ENCODE peak calls at places on chromosome 7, in six cellular contexts. One of them, this sample, is unnamed.

GRCh38 chr7:106329971-106330733 is 45.4 kb upstream of the NAMPT start:
- DNase-seq in brain microvascular endothelial cell: peak; percentile 65
- DNase-seq in upper lobe of right lung: no peak
- DNase-seq in CD8-positive, alpha-beta T cell: no peak
- DNase-seq in ovary: no peak
- DNase-seq in GM06990: no peak
- DNase-seq in this sample: peak; percentile 50

GRCh38 chr7:116777613-116778380 is 84.6 kb upstream of the CAPZA2 start:
- DNase-seq in ovary: no peak
- DNase-seq in upper lobe of right lung: no peak
- DNase-seq in CD8-positive, alpha-beta T cell: no peak
- DNase-seq in brain microvascular endothelial cell: no peak
- DNase-seq in GM06990: no peak
- DNase-seq in this sample: peak; percentile 58

GRCh38 chr7:94133460-94133859 is 129.3 kb upstream of the BET1 start:
- DNase-seq in GM06990: no peak
- DNase-seq in ovary: peak; percentile 8
- DNase-seq in upper lobe of right lung: no peak
- DNase-seq in brain microvascular endothelial cell: no peak
- DNase-seq in CD8-positive, alpha-beta T cell: no peak
- DNase-seq in this sample: no peak

GRCh38 chr7:99004216-99004615 is 125.9 kb downstream of the TRRAP start:
- DNase-seq in upper lobe of right lung: peak; percentile 71
- DNase-seq in CD8-positive, alpha-beta T cell: no peak
- DNase-seq in brain microvascular endothelial cell: no peak
- DNase-seq in GM06990: no peak
- DNase-seq in ovary: no peak
- DNase-seq in this sample: no peak

GRCh38 chr7:87013841-87014191 is 45.6 kb downstream of the ELAPOR2 start:
- DNase-seq in CD8-positive, alpha-beta T cell: no peak
- DNase-seq in ovary: no peak
- DNase-seq in brain microvascular endothelial cell: no peak
- DNase-seq in GM06990: no peak
- DNase-seq in upper lobe of right lung: no peak
- DNase-seq in this sample: no peak

GRCh38 chr7:69664433-69664832 is 66.2 kb downstream of the AUTS2 start:
- DNase-seq in GM06990: no peak
- DNase-seq in ovary: no peak
- DNase-seq in CD8-positive, alpha-beta T cell: no peak
- DNase-seq in upper lobe of right lung: no peak
- DNase-seq in brain microvascular endothelial cell: no peak
- DNase-seq in this sample: no peak

GRCh38 chr7:142960955-142961512 is 1.1 kb downstream of the KEL start:
- DNase-seq in CD8-positive, alpha-beta T cell: no peak
- DNase-seq in upper lobe of right lung: no peak
- DNase-seq in brain microvascular endothelial cell: no peak
- DNase-seq in ovary: no peak
- DNase-seq in GM06990: no peak
- DNase-seq in this sample: no peak

GRCh38 chr7:102182016-102182415 is 104.7 kb upstream of the SH2B2 start:
- DNase-seq in GM06990: no peak
- DNase-seq in ovary: no peak
- DNase-seq in brain microvascular endothelial cell: no peak
- DNase-seq in CD8-positive, alpha-beta T cell: no peak
- DNase-seq in upper lobe of right lung: no peak
- DNase-seq in this sample: no peak

GRCh38 chr7:111098011-111098925 is 7.3 kb downstream of the LRRN3 start:
- DNase-seq in GM06990: no peak
- DNase-seq in upper lobe of right lung: no peak
- DNase-seq in CD8-positive, alpha-beta T cell: peak; percentile 62
- DNase-seq in brain microvascular endothelial cell: peak; percentile 58
- DNase-seq in ovary: no peak
- DNase-seq in this sample: no peak

GRCh38 chr7:79124331-79124730 is 329.1 kb downstream of the MAGI2 start:
- DNase-seq in brain microvascular endothelial cell: no peak
- DNase-seq in CD8-positive, alpha-beta T cell: no peak
- DNase-seq in GM06990: no peak
- DNase-seq in ovary: no peak
- DNase-seq in upper lobe of right lung: no peak
- DNase-seq in this sample: no peak

GRCh38 chr7:38105874-38106483 is 72.1 kb upstream of the STARD3NL start:
- DNase-seq in CD8-positive, alpha-beta T cell: peak; percentile 14
- DNase-seq in upper lobe of right lung: no peak
- DNase-seq in GM06990: peak; percentile 5
- DNase-seq in ovary: no peak
- DNase-seq in brain microvascular endothelial cell: peak; percentile 20
- DNase-seq in this sample: no peak

GRCh38 chr7:45885264-45885882 is 2.9 kb upstream of the IGFBP1 start:
- DNase-seq in GM06990: no peak
- DNase-seq in brain microvascular endothelial cell: no peak
- DNase-seq in CD8-positive, alpha-beta T cell: no peak
- DNase-seq in ovary: no peak
- DNase-seq in upper lobe of right lung: no peak
- DNase-seq in this sample: no peak

GRCh38 chr7:79137942-79138341 is 315.5 kb downstream of the MAGI2 start:
- DNase-seq in ovary: no peak
- DNase-seq in CD8-positive, alpha-beta T cell: no peak
- DNase-seq in brain microvascular endothelial cell: peak; percentile 64
- DNase-seq in GM06990: no peak
- DNase-seq in upper lobe of right lung: no peak
- DNase-seq in this sample: peak; percentile 53

GRCh38 chr7:81770823-81771222 is 976 bp upstream of the HGF start:
- DNase-seq in CD8-positive, alpha-beta T cell: no peak
- DNase-seq in upper lobe of right lung: no peak
- DNase-seq in ovary: no peak
- DNase-seq in brain microvascular endothelial cell: no peak
- DNase-seq in GM06990: no peak
- DNase-seq in this sample: no peak

GRCh38 chr7:18770154-18770807 is 274.7 kb downstream of the HDAC9 start:
- DNase-seq in GM06990: no peak
- DNase-seq in upper lobe of right lung: no peak
- DNase-seq in CD8-positive, alpha-beta T cell: no peak
- DNase-seq in brain microvascular endothelial cell: peak; percentile 84
- DNase-seq in ovary: no peak
- DNase-seq in this sample: peak; percentile 74

GRCh38 chr7:41709621-41710020 is 6.7 kb upstream of the INHBA start:
- DNase-seq in CD8-positive, alpha-beta T cell: no peak
- DNase-seq in brain microvascular endothelial cell: peak; percentile 98
- DNase-seq in upper lobe of right lung: no peak
- DNase-seq in GM06990: no peak
- DNase-seq in ovary: no peak
- DNase-seq in this sample: peak; percentile 71

DNA sequence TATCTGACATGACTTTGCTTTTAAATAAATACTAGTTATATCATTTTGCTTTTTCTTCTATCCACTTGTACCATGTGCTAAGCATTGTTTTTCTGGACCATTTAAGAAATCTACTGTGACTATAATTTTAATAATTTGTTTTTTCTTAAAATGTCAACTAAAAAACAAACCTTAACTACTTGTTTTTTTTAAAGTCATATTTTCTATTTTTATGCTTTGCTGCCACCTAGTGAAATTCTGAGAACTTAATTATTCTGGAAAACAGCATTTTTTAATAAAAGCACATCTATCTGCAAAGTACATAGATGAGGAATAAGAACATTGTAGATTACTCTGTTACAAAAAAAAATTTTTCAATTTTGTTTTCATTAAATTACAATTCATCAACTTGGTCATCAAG is 47.4 kb downstream of the ORC5 start:
- DNase-seq in brain microvascular endothelial cell: no peak
- DNase-seq in upper lobe of right lung: no peak
- DNase-seq in GM06990: no peak
- DNase-seq in CD8-positive, alpha-beta T cell: no peak
- DNase-seq in ovary: no peak
- DNase-seq in this sample: no peak
- TF ChIP-seq CTCF in brain microvascular endothelial cell: no peak
- TF ChIP-seq CTCF in upper lobe of right lung: peak; percentile 35
- TF ChIP-seq CTCF in GM06990: peak; percentile 20
- TF ChIP-seq CTCF in CD8-positive, alpha-beta T cell: no peak
- TF ChIP-seq CTCF in ovary: no peak
- TF ChIP-seq CTCF in this sample: peak; percentile 31

DNA sequence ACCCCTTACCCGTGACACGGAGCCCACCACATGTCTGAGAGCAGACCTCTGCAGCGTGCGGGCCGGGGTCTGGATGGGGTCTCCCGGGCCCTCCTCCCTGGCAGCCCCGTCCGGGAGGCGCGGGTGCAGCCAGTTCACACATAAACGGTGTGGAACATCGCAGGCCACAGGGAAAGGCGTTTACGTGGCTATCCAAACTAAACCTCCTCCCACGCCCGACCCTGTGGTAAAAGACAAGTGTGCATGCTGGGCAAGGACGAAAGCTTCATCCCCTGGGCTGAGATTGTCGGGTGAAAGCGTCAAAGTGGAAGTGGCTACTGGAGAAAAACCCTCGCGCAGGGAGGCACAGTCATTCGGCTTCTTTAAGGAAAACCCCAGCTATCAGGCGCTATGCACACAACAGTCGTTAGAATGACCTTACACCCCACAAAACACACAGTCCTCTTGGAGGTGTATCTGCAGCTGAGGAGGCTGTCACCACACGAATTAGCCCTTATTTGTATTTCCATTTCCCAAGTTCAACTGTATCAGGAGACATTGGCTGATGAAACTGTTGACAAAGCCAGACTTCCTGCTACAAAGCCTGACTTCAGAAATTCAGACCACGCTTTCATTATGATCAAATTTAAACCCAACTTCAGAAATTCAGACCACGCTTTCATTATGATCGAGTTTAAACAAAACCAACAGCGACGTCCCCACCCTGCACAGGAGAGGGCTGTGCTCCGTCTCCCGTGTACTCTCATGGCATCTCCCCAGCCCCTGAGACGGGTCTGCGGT is 15.3 kb downstream of the GPER1 start:
- DNase-seq in GM06990: peak; percentile 67
- DNase-seq in CD8-positive, alpha-beta T cell: no peak
- DNase-seq in upper lobe of right lung: no peak
- DNase-seq in brain microvascular endothelial cell: no peak
- DNase-seq in ovary: no peak
- DNase-seq in this sample: no peak
- H3K4me3 ChIP-seq in GM06990: peak overlapping the region; percentile 33
- H3K4me3 ChIP-seq in CD8-positive, alpha-beta T cell: no peak overlapping the region
- H3K4me3 ChIP-seq in upper lobe of right lung: no peak overlapping the region
- H3K4me3 ChIP-seq in brain microvascular endothelial cell: no peak overlapping the region
- H3K4me3 ChIP-seq in ovary: no peak overlapping the region
- H3K4me3 ChIP-seq in this sample: no peak overlapping the region

GRCh38 chr7:44655341-44655740 is 48.9 kb downstream of the OGDH start:
- DNase-seq in ovary: no peak
- DNase-seq in GM06990: no peak
- DNase-seq in CD8-positive, alpha-beta T cell: no peak
- DNase-seq in upper lobe of right lung: no peak
- DNase-seq in brain microvascular endothelial cell: no peak
- DNase-seq in this sample: no peak
- H3K36me3 ChIP-seq in ovary: no peaks in the 10 kb centered on the region
- H3K36me3 ChIP-seq in GM06990: peaks cover 14% of the 10 kb centered on the region
- H3K36me3 ChIP-seq in CD8-positive, alpha-beta T cell: peaks cover 24% of the 10 kb centered on the region
- H3K36me3 ChIP-seq in upper lobe of right lung: peaks cover 27% of the 10 kb centered on the region
- H3K36me3 ChIP-seq in brain microvascular endothelial cell: peaks cover 17% of the 10 kb centered on the region
- H3K36me3 ChIP-seq in this sample: no peaks in the 10 kb centered on the region

GRCh38 chr7:27840760-27841364 is 100.9 kb downstream of the TAX1BP1 start:
- DNase-seq in CD8-positive, alpha-beta T cell: no peak
- DNase-seq in brain microvascular endothelial cell: no peak
- DNase-seq in upper lobe of right lung: no peak
- DNase-seq in ovary: no peak
- DNase-seq in GM06990: no peak
- DNase-seq in this sample: no peak

GRCh38 chr7:27842851-27843250 is 102.9 kb downstream of the TAX1BP1 start:
- DNase-seq in brain microvascular endothelial cell: no peak
- DNase-seq in CD8-positive, alpha-beta T cell: no peak
- DNase-seq in ovary: no peak
- DNase-seq in GM06990: no peak
- DNase-seq in upper lobe of right lung: no peak
- DNase-seq in this sample: no peak

GRCh38 chr7:27840314-27840713 is 100.4 kb downstream of the TAX1BP1 start:
- DNase-seq in ovary: no peak
- DNase-seq in brain microvascular endothelial cell: no peak
- DNase-seq in CD8-positive, alpha-beta T cell: peak; percentile 19
- DNase-seq in upper lobe of right lung: no peak
- DNase-seq in GM06990: no peak
- DNase-seq in this sample: no peak

GRCh38 chr7:27843584-27844305 is 103.8 kb downstream of the TAX1BP1 start:
- DNase-seq in brain microvascular endothelial cell: no peak
- DNase-seq in upper lobe of right lung: no peak
- DNase-seq in CD8-positive, alpha-beta T cell: no peak
- DNase-seq in GM06990: no peak
- DNase-seq in ovary: no peak
- DNase-seq in this sample: no peak

GRCh38 chr7:27842094-27842493 is 102.1 kb downstream of the TAX1BP1 start:
- DNase-seq in GM06990: no peak
- DNase-seq in ovary: no peak
- DNase-seq in upper lobe of right lung: no peak
- DNase-seq in CD8-positive, alpha-beta T cell: no peak
- DNase-seq in brain microvascular endothelial cell: no peak
- DNase-seq in this sample: no peak
- TF ChIP-seq CTCF in GM06990: no peak
- TF ChIP-seq CTCF in ovary: no peak
- TF ChIP-seq CTCF in upper lobe of right lung: no peak
- TF ChIP-seq CTCF in CD8-positive, alpha-beta T cell: no peak
- TF ChIP-seq CTCF in brain microvascular endothelial cell: no peak
- TF ChIP-seq CTCF in this sample: no peak

GRCh38 chr7:2312272-2312929 is 1.8 kb downstream of the SNX8 start:
- DNase-seq in brain microvascular endothelial cell: no peak
- DNase-seq in CD8-positive, alpha-beta T cell: no peak
- DNase-seq in ovary: no peak
- DNase-seq in upper lobe of right lung: no peak
- DNase-seq in GM06990: peak; percentile 54
- DNase-seq in this sample: no peak
- H3K4me3 ChIP-seq in brain microvascular endothelial cell: no peak overlapping the region
- H3K4me3 ChIP-seq in CD8-positive, alpha-beta T cell: no peak overlapping the region
- H3K4me3 ChIP-seq in ovary: no peak overlapping the region
- H3K4me3 ChIP-seq in upper lobe of right lung: peak overlapping the region; percentile 8
- H3K4me3 ChIP-seq in GM06990: peak overlapping the region; percentile 65
- H3K4me3 ChIP-seq in this sample: no peak overlapping the region

GRCh38 chr7:92230547-92230946 is 15.2 kb downstream of the KRIT1 start:
- DNase-seq in ovary: no peak
- DNase-seq in GM06990: no peak
- DNase-seq in upper lobe of right lung: no peak
- DNase-seq in CD8-positive, alpha-beta T cell: no peak
- DNase-seq in brain microvascular endothelial cell: no peak
- DNase-seq in this sample: no peak

GRCh38 chr7:92228742-92229141 is 17.0 kb downstream of the KRIT1 start:
- DNase-seq in brain microvascular endothelial cell: no peak
- DNase-seq in ovary: no peak
- DNase-seq in upper lobe of right lung: no peak
- DNase-seq in GM06990: no peak
- DNase-seq in CD8-positive, alpha-beta T cell: no peak
- DNase-seq in this sample: no peak

GRCh38 chr7:92228100-92228499 is 17.6 kb downstream of the KRIT1 start:
- DNase-seq in CD8-positive, alpha-beta T cell: no peak
- DNase-seq in GM06990: no peak
- DNase-seq in ovary: no peak
- DNase-seq in brain microvascular endothelial cell: no peak
- DNase-seq in upper lobe of right lung: no peak
- DNase-seq in this sample: no peak

GRCh38 chr7:92221766-92222165 is 23.9 kb downstream of the KRIT1 start:
- DNase-seq in upper lobe of right lung: no peak
- DNase-seq in brain microvascular endothelial cell: no peak
- DNase-seq in CD8-positive, alpha-beta T cell: no peak
- DNase-seq in ovary: no peak
- DNase-seq in GM06990: no peak
- DNase-seq in this sample: no peak

GRCh38 chr7:92226981-92227380 is 18.7 kb downstream of the KRIT1 start:
- DNase-seq in ovary: no peak
- DNase-seq in CD8-positive, alpha-beta T cell: no peak
- DNase-seq in brain microvascular endothelial cell: no peak
- DNase-seq in upper lobe of right lung: no peak
- DNase-seq in GM06990: no peak
- DNase-seq in this sample: no peak
- H3K36me3 ChIP-seq in ovary: no peaks in the 10 kb centered on the region
- H3K36me3 ChIP-seq in CD8-positive, alpha-beta T cell: peaks cover 3% of the 10 kb centered on the region
- H3K36me3 ChIP-seq in brain microvascular endothelial cell: peaks cover 21% of the 10 kb centered on the region
- H3K36me3 ChIP-seq in upper lobe of right lung: peaks cover 87% of the 10 kb centered on the region
- H3K36me3 ChIP-seq in GM06990: peaks cover 2% of the 10 kb centered on the region
- H3K36me3 ChIP-seq in this sample: no peaks in the 10 kb centered on the region

This sample was measured in BJ.